ENCODE peak calls at places on chromosomes 3 and 15, in four cellular contexts. K is K562, M is GM12878, P is GM12891. J is an unnamed sample.
A peak's percentile ranks its signal among the peaks of the same experiment; 100 is the strongest.

GRCh38 chr3:58206406-58207011 is 4.3 kb downstream of the DNASE1L3 start:
- DNase-seq in P (no peak), M (no peak), K (peak; percentile 22), J (no peak)

GRCh38 chr3:10389341-10389740 is 68.4 kb upstream of the SEC13 start:
- DNase-seq in P (no peak), K (no peak), M (no peak), J (no peak)

GRCh38 chr3:124229407-124229806 is 237.5 kb upstream of the ROPN1 start:
- DNase-seq in M (no peak), K (peak; percentile 12), P (no peak), J (no peak)

GRCh38 chr3:156456771-156457224 is 98.1 kb downstream of the SSR3 start:
- DNase-seq in P (no peak), M (no peak), K (peak; percentile 35), J (no peak)

GRCh38 chr3:48601622-48601994 is 6.5 kb upstream of the COL7A1 start:
- DNase-seq in K (no peak), P (no peak), M (no peak), J (no peak)

GRCh38 chr3:2869905-2870304 is 240.3 kb downstream of the IL5RA start:
- DNase-seq in P (no peak), M (no peak), K (no peak), J (no peak)

GRCh38 chr3:4493931-4494806 is 1.0 kb downstream of the ITPR1 start:
- DNase-seq in M (no peak), K (peak; percentile 47), P (no peak), J (no peak)

GRCh38 chr3:29694331-29694730 is 413.5 kb downstream of the RBMS3 start:
- DNase-seq in M (no peak), K (no peak), P (no peak), J (no peak)

GRCh38 chr3:166917437-166917836 is 462.7 kb downstream of the ZBBX start:
- DNase-seq in M (no peak), P (no peak), K (no peak), J (no peak)

GRCh38 chr3:47404955-47405790 is 24.4 kb downstream of the PTPN23 start:
- DNase-seq in M (no peak), K (peak; percentile 60), P (no peak), J (no peak)

GRCh38 chr3:112585782-112586181 is 23.9 kb downstream of the SLC35A5 start:
- DNase-seq in K (no peak), M (no peak), P (no peak), J (no peak)

GRCh38 chr15:43253431-43254403 is 13.0 kb downstream of the TGM5 start:
- DNase-seq in P (no peak), M (peak; percentile 89), K (no peak), J (no peak)

GRCh38 chr3:179703816-179704215 is 51.0 kb downstream of the USP13 start:
- DNase-seq in K (no peak), M (no peak), P (no peak), J (no peak)

GRCh38 chr15:73605759-73606423 is 27.3 kb downstream of the NPTN start:
- DNase-seq in P (no peak), M (no peak), K (no peak), J (no peak)

GRCh38 chr3:52973806-52974205 is 72.1 kb downstream of the SFMBT1 start:
- DNase-seq in K (no peak), M (no peak), P (no peak), J (no peak)

GRCh38 chr3:4976109-4976508 is 3.1 kb upstream of the BHLHE40 start:
- DNase-seq in P (no peak), K (peak; percentile 94), M (no peak), J (no peak)

GRCh38 chr3:52278510-52279069 is at the start of gene WDR82:
- DNase-seq in K (peak; percentile 93), P (peak; percentile 95), M (peak; percentile 67), J (peak; percentile 93)

GRCh38 chr3:112304611-112305010 is 10.6 kb upstream of the SLC9C1 start:
- DNase-seq in P (no peak), K (no peak), M (no peak), J (no peak)

GRCh38 chr3:120025520-120025919 is 68.7 kb downstream of the GSK3B start:
- DNase-seq in P (no peak), M (no peak), K (no peak), J (no peak)

GRCh38 chr3:108250626-108251025 is 28.4 kb upstream of the IFT57 start:
- DNase-seq in P (no peak), K (no peak), M (no peak), J (no peak)

GRCh38 chr15:50241684-50242450 is 23.7 kb downstream of the HDC start:
- DNase-seq in M (no peak), P (no peak), K (peak; percentile 31), J (no peak)

GRCh38 chr3:103082501-103082900 is 647.7 kb downstream of the ZPLD1 start:
- DNase-seq in P (no peak), K (no peak), M (no peak), J (no peak)

GRCh38 chr15:81176291-81176893 is 20.3 kb upstream of the IL16 start:
- DNase-seq in K (no peak), P (no peak), M (no peak), J (no peak)

GRCh38 chr15:81491414-81492101 is 117.5 kb upstream of the TMC3 start:
- DNase-seq in P (no peak), K (no peak), M (no peak), J (no peak)

GRCh38 chr3:5726618-5727017 is 539.1 kb downstream of the EDEM1 start:
- DNase-seq in P (no peak), K (no peak), M (no peak), J (no peak)

GRCh38 chr3:4060064-4060463 is 243.1 kb upstream of the SETMAR start:
- DNase-seq in P (no peak), K (no peak), M (no peak), J (no peak)

GRCh38 chr15:55222588-55222987 is 25.8 kb upstream of the RSL24D1 start:
- DNase-seq in K (no peak), M (peak; percentile 45), P (no peak), J (no peak)

GRCh38 chr15:80567721-80568157 is 127.4 kb upstream of the ABHD17C start:
- DNase-seq in M (no peak), P (no peak), K (peak; percentile 56), J (no peak)

GRCh38 chr3:102224171-102224570 is 210.6 kb upstream of the ZPLD1 start:
- DNase-seq in P (no peak), K (no peak), M (no peak), J (no peak)

GRCh38 chr3:146496726-146497125 is 27.4 kb upstream of the PLSCR2 start:
- DNase-seq in M (no peak), P (no peak), K (peak; percentile 85), J (no peak)

DNA sequence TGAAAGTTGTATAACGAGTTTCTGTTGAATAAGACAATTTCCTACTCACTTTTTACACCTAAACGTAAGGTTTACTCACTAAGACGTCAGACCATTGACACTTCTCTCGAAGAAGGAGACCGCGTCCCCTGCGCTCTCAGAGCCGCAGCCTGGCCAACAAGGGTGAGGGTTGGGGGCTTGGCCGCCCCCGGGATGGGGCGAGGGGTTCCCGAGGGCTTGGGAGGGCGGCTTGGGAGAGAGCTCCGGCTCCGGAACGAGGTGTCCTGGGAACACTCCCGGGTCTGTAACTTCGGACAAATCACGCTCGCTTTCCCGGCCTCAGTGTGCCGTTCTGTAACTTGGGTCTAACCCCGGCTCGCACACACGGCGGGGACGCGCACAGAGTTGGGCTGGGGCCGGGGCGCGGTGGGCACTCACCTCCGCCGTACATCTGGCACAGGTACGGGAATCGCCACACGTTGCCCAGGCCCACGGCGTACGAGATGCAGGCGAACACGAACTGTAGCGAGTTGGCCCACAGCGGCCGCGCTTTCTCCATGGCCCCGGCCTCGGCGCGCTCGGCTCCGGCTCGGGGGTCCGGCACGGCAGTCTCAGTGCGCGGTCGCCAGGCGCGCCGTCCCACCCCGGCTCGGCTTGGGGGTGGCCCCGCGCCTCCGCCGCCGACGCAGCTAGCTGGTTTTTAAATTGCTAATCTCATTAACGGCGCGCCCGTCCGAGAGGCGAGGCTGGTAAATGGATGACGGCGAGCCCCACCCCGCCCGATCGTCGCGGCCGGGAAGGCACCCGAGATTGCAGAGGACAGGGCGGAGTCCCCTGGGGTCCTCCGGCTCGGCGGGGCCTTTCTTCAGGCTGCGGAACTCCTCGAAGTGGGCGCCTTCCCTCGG is at the start of gene SLC6A20:
- DNase-seq in P (no peak), K (no peak), M (no peak), J (no peak)
- TF ChIP-seq TAF1 in P (no peak), K (no peak), M (no peak), J (no peak)

GRCh38 chr3:190322604-190323240 is 476 bp upstream of the CLDN1 start:
- DNase-seq in M (no peak), K (no peak), P (no peak), J (no peak)

GRCh38 chr3:190318666-190319065 is 3.6 kb downstream of the CLDN1 start:
- DNase-seq in M (no peak), P (no peak), K (no peak), J (no peak)

GRCh38 chr3:190320594-190321362 is 1.5 kb downstream of the CLDN1 start:
- DNase-seq in P (no peak), K (no peak), M (no peak), J (no peak)

GRCh38 chr3:190321789-190322603 is at the start of gene CLDN1:
- DNase-seq in K (peak; percentile 14), P (peak; percentile 66), M (no peak), J (peak; percentile 66)

DNA sequence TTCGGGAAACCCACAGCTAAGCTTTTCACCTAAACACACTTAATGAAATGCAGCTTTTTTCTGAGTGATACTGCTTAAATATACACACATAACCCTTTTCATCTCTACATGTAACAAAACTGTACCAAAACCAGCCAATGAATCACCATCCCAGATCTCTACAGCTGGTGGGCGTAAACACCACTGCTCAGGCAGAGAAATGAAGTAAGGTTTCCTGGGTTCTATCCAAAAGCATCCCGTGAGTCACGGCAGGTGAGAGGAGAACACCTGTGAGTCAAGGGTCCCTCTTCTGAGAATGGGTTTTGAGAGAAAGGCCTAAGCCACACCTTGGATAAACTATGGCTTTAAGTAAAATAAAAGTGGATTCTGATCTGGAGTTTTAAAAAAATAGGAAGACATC is 2.6 kb downstream of the CLDN1 start:
- DNase-seq in M (no peak), K (no peak), P (no peak), J (no peak)
- TF ChIP-seq TAF1 in M (no peak), K (no peak), P (no peak), J (no peak)

GRCh38 chr3:72232777-72233176 is 447.8 kb upstream of the PROK2 start:
- DNase-seq in M (no peak), P (no peak), K (no peak), J (no peak)

GRCh38 chr3:72237679-72238320 is 452.9 kb upstream of the PROK2 start:
- DNase-seq in M (no peak), K (no peak), P (no peak), J (no peak)

GRCh38 chr3:72231439-72232196 is 446.7 kb upstream of the PROK2 start:
- DNase-seq in M (no peak), P (no peak), K (peak; percentile 44), J (no peak)

GRCh38 chr3:72233571-72233970 is 448.6 kb upstream of the PROK2 start:
- DNase-seq in M (no peak), K (no peak), P (no peak), J (no peak)

DNA sequence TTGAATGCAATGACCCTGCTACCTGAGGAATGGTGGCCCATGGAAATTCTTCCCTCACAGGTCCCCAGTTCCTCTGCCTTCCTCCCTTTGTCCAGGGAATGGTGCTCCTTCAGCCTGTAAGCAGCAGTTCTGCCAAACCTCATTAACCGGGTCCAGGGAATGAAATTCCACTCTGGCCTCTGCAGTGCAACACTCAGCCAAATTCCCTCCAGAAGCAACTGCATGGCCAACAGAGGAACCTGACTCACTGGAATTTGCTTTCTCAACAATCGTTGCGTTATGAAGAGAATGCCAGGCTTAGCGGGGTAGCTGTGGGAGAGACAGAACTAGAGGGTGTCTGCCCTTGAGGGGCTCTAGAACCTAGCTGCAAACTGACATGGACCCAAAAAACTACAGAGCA is 449.4 kb upstream of the PROK2 start:
- DNase-seq in P (no peak), K (no peak), M (no peak), J (no peak)
- TF ChIP-seq TAF1 in P (no peak), K (no peak), M (no peak), J (no peak)

GRCh38 chr3:14329116-14329830 is 73.1 kb upstream of the SLC6A6 start:
- DNase-seq in M (no peak), P (no peak), K (no peak), J (no peak)
- TF ChIP-seq TAF1 in M (no peak), P (no peak), K (no peak), J (no peak)